ENCODE peak calls at places on chromosomes 6 and 20, in seven cellular contexts. T, G, D, C, L, M and F are unnamed samples.

GRCh38 chr6:34284563-34285545 is 36.0 kb upstream of the SMIM29 start:
- DNase-seq in G (peak; percentile 73), L (peak; percentile 70), M (no peak), D (no peak), T (peak; percentile 38), C (peak; percentile 47), F (peak; percentile 70)

GRCh38 chr20:63352811-63353221 is 8.3 kb downstream of the CHRNA4 start:
- DNase-seq in M (no peak), D (no peak), T (no peak), G (no peak), L (no peak), C (no peak), F (no peak)

GRCh38 chr6:111686249-111686997 is 80.7 kb upstream of the TRAF3IP2 start:
- DNase-seq in D (no peak), L (peak; percentile 64), T (no peak), G (no peak), M (no peak), C (no peak), F (no peak)

GRCh38 chr6:100461273-100461919 is 3.3 kb downstream of the SIM1 start:
- DNase-seq in D (no peak), C (no peak), G (no peak), M (no peak), L (no peak), T (no peak), F (no peak)

GRCh38 chr6:112038268-112038667 is 15.6 kb upstream of the CCN6 start:
- DNase-seq in M (no peak), D (no peak), L (no peak), G (no peak), C (no peak), T (peak; percentile 38), F (no peak)

GRCh38 chr6:84353459-84354423 is 126.3 kb upstream of the CEP162 start:
- DNase-seq in L (no peak), C (no peak), G (no peak), M (no peak), T (no peak), D (no peak), F (no peak)

GRCh38 chr6:168363811-168364792 is 44.5 kb upstream of the DACT2 start:
- DNase-seq in C (peak; percentile 6), D (no peak), L (no peak), M (no peak), G (no peak), T (no peak), F (no peak)

GRCh38 chr6:100479180-100480035 is 14.7 kb upstream of the SIM1 start:
- DNase-seq in L (no peak), T (no peak), D (no peak), C (no peak), M (no peak), G (peak; percentile 49), F (no peak)

GRCh38 chr20:38270869-38271608 is 10.5 kb upstream of the KIAA1755 start:
- DNase-seq in C (peak; percentile 75), L (peak; percentile 36), D (peak; percentile 58), M (peak; percentile 91), T (peak; percentile 50), G (peak; percentile 99), F (peak; percentile 77)

GRCh38 chr6:72748759-72749158 is 126.9 kb downstream of the KCNQ5 start:
- DNase-seq in M (peak; percentile 98), D (no peak), T (no peak), G (peak; percentile 84), L (no peak), C (no peak), F (no peak)

GRCh38 chr6:10743514-10743913 is 4.1 kb upstream of the TMEM14B start:
- DNase-seq in G (no peak), L (no peak), M (no peak), T (no peak), D (no peak), C (no peak), F (no peak)

GRCh38 chr6:135012764-135013163 is 41.9 kb downstream of the HBS1L start:
- DNase-seq in L (no peak), D (no peak), G (peak; percentile 84), M (no peak), C (no peak), T (no peak), F (no peak)

DNA sequence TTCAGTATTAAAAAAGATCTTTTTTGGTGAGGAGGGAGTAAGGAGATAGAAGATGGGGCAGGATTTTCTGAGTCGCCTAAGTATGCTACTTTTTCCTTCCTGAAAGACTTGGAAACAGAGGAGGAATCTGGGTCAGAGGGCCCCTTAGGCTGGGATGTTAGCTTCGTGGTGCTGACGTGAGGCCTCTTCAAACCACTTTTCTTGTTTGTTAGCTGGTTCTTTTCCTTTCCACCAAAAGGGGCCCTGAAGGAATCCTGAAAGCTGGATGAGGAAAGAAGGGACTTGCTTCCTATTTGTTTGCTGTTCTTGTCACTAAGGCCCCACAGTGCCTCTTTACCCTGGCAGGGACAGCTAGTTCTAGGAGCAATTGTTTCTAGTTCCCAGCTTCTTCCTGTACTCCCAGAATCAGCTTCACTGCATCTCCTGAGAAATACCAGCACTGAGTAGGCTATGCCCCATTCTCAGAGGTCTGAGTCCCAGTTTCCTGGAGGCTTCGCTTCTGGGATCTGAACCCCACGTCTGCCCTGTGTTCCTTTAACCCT is 2.2 kb upstream of the IL20RA start:
- DNase-seq in M (no peak), C (no peak), G (no peak), L (no peak), T (no peak), D (no peak), F (no peak)
- TF ChIP-seq CTCF in M (no peak), C (no peak), G (no peak), L (no peak), T (no peak), D (no peak), F (no peak)

DNA sequence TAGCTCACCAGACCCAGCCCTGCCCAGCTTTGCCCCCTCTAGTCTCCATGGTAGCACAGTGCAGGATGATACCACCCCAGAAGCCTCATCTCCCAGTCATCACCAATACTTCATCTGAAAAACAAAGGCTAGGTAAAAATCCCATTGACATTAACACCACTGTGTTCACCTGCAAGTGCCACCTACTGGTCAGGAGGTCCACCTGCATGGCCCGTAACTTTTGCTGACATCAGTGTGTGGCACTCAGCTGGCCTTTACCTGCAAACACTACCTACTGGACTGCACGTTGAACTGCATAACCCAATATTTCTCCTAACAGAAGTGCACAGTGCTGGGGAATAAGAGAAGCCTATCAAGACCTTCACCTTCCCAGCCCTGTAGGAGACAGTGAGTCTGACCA is 234.7 kb upstream of the ADGRB3 start:
- DNase-seq in L (no peak), C (no peak), T (no peak), G (no peak), M (no peak), D (no peak), F (no peak)
- H3K4me1 ChIP-seq in L (no peaks in the 10 kb centered on the region), C (no peaks in the 10 kb centered on the region), T (no peaks in the 10 kb centered on the region), G (no peaks in the 10 kb centered on the region), M (no peaks in the 10 kb centered on the region), D (no peaks in the 10 kb centered on the region), F (no peaks in the 10 kb centered on the region)

GRCh38 chr6:148573922-148574321 is 172.9 kb upstream of the UST start:
- DNase-seq in L (no peak), M (no peak), T (no peak), C (no peak), G (no peak), D (no peak), F (no peak)

GRCh38 chr6:148580442-148580841 is 166.4 kb upstream of the UST start:
- DNase-seq in G (no peak), M (no peak), T (no peak), C (no peak), D (no peak), L (no peak), F (no peak)

GRCh38 chr6:148577687-148578488 is 168.9 kb upstream of the UST start:
- DNase-seq in C (peak; percentile 76), G (peak; percentile 80), M (peak; percentile 53), T (peak; percentile 67), D (peak; percentile 89), L (peak; percentile 81), F (peak; percentile 73)

GRCh38 chr6:148578837-148579236 is 168.0 kb upstream of the UST start:
- DNase-seq in M (no peak), C (no peak), L (no peak), G (no peak), T (no peak), D (no peak), F (no peak)

DNA sequence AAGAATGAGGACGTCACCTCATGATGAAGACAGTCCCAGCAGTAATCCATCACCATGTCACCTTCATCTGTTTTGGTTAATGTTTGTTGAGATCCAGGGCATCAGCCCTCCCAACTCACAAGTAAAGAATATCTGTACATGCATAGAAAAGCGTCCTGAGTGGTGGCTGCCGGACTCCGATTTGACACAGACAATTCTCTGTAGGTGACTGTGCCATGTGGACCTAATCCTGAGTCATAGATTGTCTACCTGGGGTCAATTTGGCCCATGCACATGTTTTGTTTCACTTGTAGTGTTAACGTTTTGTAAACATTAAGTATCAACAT is 168.4 kb upstream of the UST start:
- DNase-seq in D (no peak), L (no peak), C (no peak), G (no peak), M (no peak), T (no peak), F (no peak)
- H3K27ac ChIP-seq in D (no peak overlapping the region), L (no peak overlapping the region), C (no peak overlapping the region), G (no peak overlapping the region), M (no peak overlapping the region), T (no peak overlapping the region), F (no peak overlapping the region)

DNA sequence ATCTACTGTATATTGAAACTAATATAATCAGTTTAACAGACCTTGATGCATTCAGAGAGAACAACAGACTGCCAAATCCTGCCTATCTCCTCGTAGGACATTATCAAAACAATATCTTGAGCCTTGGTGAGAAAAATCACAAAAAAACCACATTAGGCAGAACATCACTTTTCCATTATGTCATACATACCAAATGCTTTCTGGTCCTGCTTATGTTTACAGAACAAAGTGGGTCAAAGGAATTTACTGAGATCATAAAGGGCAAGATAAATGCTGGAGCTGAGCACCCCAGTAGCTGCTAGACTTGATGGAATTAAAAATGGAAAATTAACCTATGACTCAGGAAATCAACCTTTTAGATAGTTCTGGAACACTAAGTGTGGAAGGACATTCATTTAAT is 195.3 kb upstream of the KCNK16 start:
- DNase-seq in G (no peak), L (no peak), M (no peak), D (no peak), C (no peak), T (no peak), F (no peak)
- TF ChIP-seq CTCF in G (no peak), L (no peak), M (no peak), D (no peak), C (no peak), T (no peak), F (no peak)

GRCh38 chr6:37757381-37757780 is 59.7 kb upstream of the MDGA1 start:
- DNase-seq in D (no peak), T (no peak), M (no peak), G (no peak), L (no peak), C (no peak), F (no peak)
- H3K4me1 ChIP-seq in D (no peaks in the 10 kb centered on the region), T (no peaks in the 10 kb centered on the region), M (peaks cover 3% of the 10 kb centered on the region), G (no peaks in the 10 kb centered on the region), L (no peaks in the 10 kb centered on the region), C (no peaks in the 10 kb centered on the region), F (no peaks in the 10 kb centered on the region)